ENCODE peak calls at places on chromosomes 6 and 20, in five cellular contexts. One of them, this sample, is unnamed.

GRCh38 chr6:79546186-79546585 is 9.0 kb upstream of the LCA5 start:
- DNase-seq in H9: no peak
- DNase-seq in H1: no peak
- DNase-seq in trophoblast cell: no peak
- DNase-seq in mesenchymal stem cell: peak
- DNase-seq in this sample: no peak

GRCh38 chr6:15082708-15083107 is 163.2 kb upstream of the JARID2 start:
- DNase-seq in H9: no peak
- DNase-seq in H1: no peak
- DNase-seq in trophoblast cell: no peak
- DNase-seq in mesenchymal stem cell: no peak
- DNase-seq in this sample: no peak

GRCh38 chr20:57941572-57942381 is 232.0 kb upstream of the PMEPA1 start:
- DNase-seq in H9: no peak
- DNase-seq in H1: no peak
- DNase-seq in trophoblast cell: no peak
- DNase-seq in mesenchymal stem cell: no peak
- DNase-seq in this sample: no peak

GRCh38 chr20:51886891-51887608 is 84.7 kb upstream of the SALL4 start:
- DNase-seq in H9: no peak
- DNase-seq in H1: no peak
- DNase-seq in trophoblast cell: no peak
- DNase-seq in mesenchymal stem cell: no peak
- DNase-seq in this sample: no peak

GRCh38 chr20:58117944-58118343 is 110.5 kb downstream of the ANKRD60 start:
- DNase-seq in H9: no peak
- DNase-seq in H1: no peak
- DNase-seq in trophoblast cell: no peak
- DNase-seq in mesenchymal stem cell: no peak
- DNase-seq in this sample: no peak

GRCh38 chr6:24340998-24341934 is 16.6 kb downstream of the DCDC2 start:
- DNase-seq in H9: no peak
- DNase-seq in H1: no peak
- DNase-seq in trophoblast cell: no peak
- DNase-seq in mesenchymal stem cell: no peak
- DNase-seq in this sample: no peak

GRCh38 chr20:38806855-38807655 is 1.6 kb downstream of the PPP1R16B start:
- DNase-seq in H9: no peak
- DNase-seq in H1: peak
- DNase-seq in trophoblast cell: no peak
- DNase-seq in mesenchymal stem cell: no peak
- DNase-seq in this sample: no peak

GRCh38 chr20:8385247-8385646 is 253.2 kb downstream of the PLCB1 start:
- DNase-seq in H9: peak
- DNase-seq in H1: no peak
- DNase-seq in trophoblast cell: no peak
- DNase-seq in mesenchymal stem cell: peak
- DNase-seq in this sample: no peak

GRCh38 chr20:53454675-53455276 is 138.9 kb downstream of the ZNF217 start:
- DNase-seq in H9: no peak
- DNase-seq in H1: no peak
- DNase-seq in trophoblast cell: no peak
- DNase-seq in mesenchymal stem cell: no peak
- DNase-seq in this sample: no peak

GRCh38 chr6:18147616-18148015 is 7.3 kb downstream of the TPMT start:
- DNase-seq in H9: no peak
- DNase-seq in H1: no peak
- DNase-seq in trophoblast cell: no peak
- DNase-seq in mesenchymal stem cell: no peak
- DNase-seq in this sample: no peak
- H2BK12ac ChIP-seq in H9: no peak
- H2BK12ac ChIP-seq in H1: no peak
- H2BK12ac ChIP-seq in trophoblast cell: no peak
- H2BK12ac ChIP-seq in mesenchymal stem cell: no peak
- H2BK12ac ChIP-seq in this sample: no peak

GRCh38 chr6:134921980-134922313 is 28.0 kb downstream of the ALDH8A1 start:
- DNase-seq in H9: no peak
- DNase-seq in H1: no peak
- DNase-seq in trophoblast cell: no peak
- DNase-seq in mesenchymal stem cell: no peak
- DNase-seq in this sample: no peak

GRCh38 chr6:134930463-134930862 is 19.4 kb downstream of the ALDH8A1 start:
- DNase-seq in H9: no peak
- DNase-seq in H1: no peak
- DNase-seq in trophoblast cell: peak
- DNase-seq in mesenchymal stem cell: no peak
- DNase-seq in this sample: no peak

GRCh38 chr6:134928151-134928917 is 21.6 kb downstream of the ALDH8A1 start:
- DNase-seq in H9: no peak
- DNase-seq in H1: no peak
- DNase-seq in trophoblast cell: no peak
- DNase-seq in mesenchymal stem cell: no peak
- DNase-seq in this sample: no peak

GRCh38 chr6:134921276-134921979 is 28.5 kb downstream of the ALDH8A1 start:
- DNase-seq in H9: no peak
- DNase-seq in H1: no peak
- DNase-seq in trophoblast cell: no peak
- DNase-seq in mesenchymal stem cell: no peak
- DNase-seq in this sample: no peak

GRCh38 chr6:134925800-134926199 is 24.1 kb downstream of the ALDH8A1 start:
- DNase-seq in H9: no peak
- DNase-seq in H1: no peak
- DNase-seq in trophoblast cell: peak
- DNase-seq in mesenchymal stem cell: no peak
- DNase-seq in this sample: no peak
- H3K27ac ChIP-seq in H9: no peak
- H3K27ac ChIP-seq in H1: no peak
- H3K27ac ChIP-seq in trophoblast cell: no peak
- H3K27ac ChIP-seq in mesenchymal stem cell: no peak
- H3K27ac ChIP-seq in this sample: no peak

DNA sequence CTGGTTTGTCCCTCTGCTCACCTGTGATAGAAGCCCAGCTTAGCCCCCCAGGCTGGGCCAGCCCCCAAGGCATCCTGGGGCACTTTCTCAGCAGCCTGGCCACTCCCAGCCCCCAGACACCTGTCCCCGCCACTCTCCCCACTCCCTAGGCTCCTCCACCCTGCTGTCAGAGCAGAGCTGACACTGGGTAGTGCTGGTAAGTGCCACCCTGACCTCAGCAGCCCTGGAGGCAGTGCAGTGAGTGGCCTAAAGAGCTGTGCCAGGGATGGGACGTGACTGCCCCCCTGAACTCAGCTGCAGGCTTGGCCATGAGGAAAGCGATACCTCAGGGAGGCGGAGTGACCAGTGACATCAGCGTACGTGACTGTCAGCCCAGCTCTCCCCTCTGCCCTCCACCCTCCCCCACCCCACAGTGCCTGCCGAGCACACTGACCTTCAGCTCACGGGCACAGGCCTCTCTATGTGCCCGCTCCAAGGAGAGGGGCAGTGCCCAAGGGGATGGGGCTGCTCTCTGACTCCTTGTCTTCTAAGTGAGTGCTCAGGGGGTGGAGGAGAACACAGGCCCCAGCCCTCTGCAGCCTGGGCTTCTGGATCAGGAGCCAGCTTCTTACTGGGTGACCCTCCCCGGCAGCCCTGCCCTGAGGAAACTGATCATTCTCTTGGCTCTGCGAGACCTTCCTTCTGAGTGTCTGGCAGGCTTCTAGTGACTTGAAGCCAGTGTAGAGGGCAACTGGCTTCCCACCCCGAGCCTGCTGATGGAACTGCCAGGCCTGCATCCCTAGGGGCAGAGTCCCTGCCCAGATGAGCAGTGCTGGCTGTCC is 172.7 kb downstream of the MRPL14 start:
- DNase-seq in H9: peak
- DNase-seq in H1: peak
- DNase-seq in trophoblast cell: no peak
- DNase-seq in mesenchymal stem cell: no peak
- DNase-seq in this sample: no peak
- H3K23ac ChIP-seq in H9: no peak
- H3K23ac ChIP-seq in H1: no peak
- H3K23ac ChIP-seq in trophoblast cell: no peak
- H3K23ac ChIP-seq in mesenchymal stem cell: no peak
- H3K23ac ChIP-seq in this sample: peak

GRCh38 chr20:48972816-48973215 is 51.3 kb downstream of the ARFGEF2 start:
- DNase-seq in H9: no peak
- DNase-seq in H1: no peak
- DNase-seq in trophoblast cell: no peak
- DNase-seq in mesenchymal stem cell: no peak
- DNase-seq in this sample: no peak
- H2BK12ac ChIP-seq in H9: no peak
- H2BK12ac ChIP-seq in H1: no peak
- H2BK12ac ChIP-seq in trophoblast cell: no peak
- H2BK12ac ChIP-seq in mesenchymal stem cell: no peak
- H2BK12ac ChIP-seq in this sample: no peak

GRCh38 chr6:41025966-41026365 is 13.1 kb downstream of the UNC5CL start:
- DNase-seq in H9: no peak
- DNase-seq in H1: no peak
- DNase-seq in trophoblast cell: no peak
- DNase-seq in mesenchymal stem cell: no peak
- DNase-seq in this sample: no peak

GRCh38 chr6:41032830-41033229 is 6.2 kb downstream of the UNC5CL start:
- DNase-seq in H9: no peak
- DNase-seq in H1: no peak
- DNase-seq in trophoblast cell: no peak
- DNase-seq in mesenchymal stem cell: no peak
- DNase-seq in this sample: no peak

GRCh38 chr6:41028618-41029486 is 10.2 kb downstream of the UNC5CL start:
- DNase-seq in H9: peak
- DNase-seq in H1: no peak
- DNase-seq in trophoblast cell: no peak
- DNase-seq in mesenchymal stem cell: no peak
- DNase-seq in this sample: no peak

GRCh38 chr6:41027251-41027650 is 11.8 kb downstream of the UNC5CL start:
- DNase-seq in H9: no peak
- DNase-seq in H1: no peak
- DNase-seq in trophoblast cell: no peak
- DNase-seq in mesenchymal stem cell: no peak
- DNase-seq in this sample: no peak

DNA sequence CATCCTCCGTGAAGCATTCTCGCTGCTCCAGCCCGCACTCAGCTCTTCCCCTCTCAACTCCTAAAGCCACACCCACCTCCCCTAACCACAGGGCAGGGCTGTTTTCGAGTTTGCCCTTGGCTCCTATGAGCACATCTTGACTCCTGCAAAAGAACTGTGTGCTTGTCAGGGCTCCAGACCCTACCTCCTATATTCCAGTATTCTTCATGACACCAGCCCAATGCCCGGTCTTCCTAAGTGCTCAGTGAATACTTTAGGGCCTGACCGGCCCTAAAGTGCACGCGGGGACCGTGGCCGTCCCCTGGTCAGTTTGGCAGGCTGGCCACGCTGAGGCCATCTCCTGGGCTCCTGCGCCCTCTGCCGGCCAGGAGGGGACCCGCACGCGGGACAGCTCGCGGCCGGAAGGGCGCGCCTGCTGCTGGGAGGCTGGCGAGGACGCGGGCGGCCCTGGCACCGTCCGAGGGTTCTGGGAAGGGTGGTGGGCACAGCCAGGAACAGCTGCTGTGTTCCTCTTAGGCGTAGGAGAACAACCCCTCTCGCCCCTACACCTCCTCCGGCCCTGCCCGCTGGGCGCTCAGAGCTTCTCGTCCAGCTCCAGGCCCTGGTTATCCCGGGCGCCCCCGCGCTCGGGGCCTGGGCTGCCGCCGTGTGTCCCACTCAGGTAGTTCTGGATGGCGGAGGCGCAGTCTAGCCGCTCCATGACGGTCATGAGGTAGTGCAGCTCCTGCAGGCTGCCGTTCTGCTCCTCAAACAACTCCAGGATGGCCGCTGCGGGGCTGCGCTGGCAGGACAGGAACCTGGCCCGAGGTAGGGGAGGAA is 11.0 kb downstream of the UNC5CL start:
- DNase-seq in H9: peak
- DNase-seq in H1: peak
- DNase-seq in trophoblast cell: peak
- DNase-seq in mesenchymal stem cell: peak
- DNase-seq in this sample: peak
- H3K27ac ChIP-seq in H9: no peak
- H3K27ac ChIP-seq in H1: no peak
- H3K27ac ChIP-seq in trophoblast cell: peak
- H3K27ac ChIP-seq in mesenchymal stem cell: peak
- H3K27ac ChIP-seq in this sample: no peak

DNA sequence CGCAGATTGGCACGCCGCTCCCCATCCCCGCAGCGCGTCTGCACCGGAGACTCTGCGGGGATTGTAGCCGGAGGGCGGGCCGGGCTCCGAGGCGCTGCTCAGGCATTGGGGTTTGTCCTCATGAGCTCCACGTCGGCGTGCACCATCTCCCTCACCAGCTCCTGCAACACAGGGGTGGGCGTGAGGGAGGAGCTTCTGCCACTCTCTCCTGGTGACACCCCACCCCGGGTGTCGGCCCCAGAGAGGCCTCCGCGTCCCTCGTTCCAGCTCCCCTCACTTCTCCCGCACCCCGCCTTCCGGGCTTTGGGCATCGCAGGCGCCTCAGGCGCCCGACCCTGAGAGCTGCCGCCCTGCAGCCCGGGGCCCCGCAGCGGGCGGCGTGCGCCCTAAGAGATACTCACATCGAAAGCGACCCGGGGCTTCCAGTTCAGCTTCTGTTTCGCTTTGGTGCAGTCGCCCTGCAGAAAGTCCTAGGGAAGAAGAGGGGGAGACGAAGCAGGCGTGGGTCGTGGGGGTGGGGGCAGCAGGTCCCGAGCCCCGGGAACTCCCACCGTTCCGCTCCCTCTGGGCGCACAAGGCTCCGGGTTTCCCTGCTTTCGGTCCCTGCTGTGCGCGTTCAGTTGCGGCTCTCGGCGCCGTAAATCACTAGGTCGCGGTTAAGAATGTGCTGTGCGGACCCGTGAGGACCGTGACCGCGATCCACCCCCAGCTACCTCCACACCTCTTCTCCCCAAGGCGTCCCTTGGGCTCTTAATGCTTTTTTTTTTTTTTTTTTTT is 14.5 kb downstream of the FOXC1 start:
- DNase-seq in H9: no peak
- DNase-seq in H1: peak
- DNase-seq in trophoblast cell: no peak
- DNase-seq in mesenchymal stem cell: no peak
- DNase-seq in this sample: no peak
- H3K23ac ChIP-seq in H9: no peak
- H3K23ac ChIP-seq in H1: no peak
- H3K23ac ChIP-seq in trophoblast cell: no peak
- H3K23ac ChIP-seq in mesenchymal stem cell: no peak
- H3K23ac ChIP-seq in this sample: no peak

GRCh38 chr6:134296762-134297161 is 21.1 kb downstream of the SGK1 start:
- DNase-seq in H9: no peak
- DNase-seq in H1: no peak
- DNase-seq in trophoblast cell: no peak
- DNase-seq in mesenchymal stem cell: no peak
- DNase-seq in this sample: no peak
- H2BK12ac ChIP-seq in H9: no peak
- H2BK12ac ChIP-seq in H1: peak
- H2BK12ac ChIP-seq in trophoblast cell: no peak
- H2BK12ac ChIP-seq in mesenchymal stem cell: peak
- H2BK12ac ChIP-seq in this sample: peak